ENCODE peak calls at places on chromosomes 7 and 10, in ten cellular contexts. N is NCI-H146; S is naive thymus-derived CD8-positive, alpha-beta T cell; H is fibroblast of the conjunctiva; R is right lobe of liver; W is GDM1; A is HS-5; O is psoas muscle; X is naive B cell; D is activated CD4-positive, alpha-beta T cell treated with anti-CD3 and anti-CD28 coated beads for 48 hours. B is an unnamed sample.

GRCh38 chr7:85630904-85631582 is 444.2 kb upstream of the SEMA3D start:
- DNase-seq in N (peak), S (no peak), H (no peak), R (no peak), W (no peak), A (no peak), O (no peak), X (no peak), D (no peak), B (no peak)

GRCh38 chr10:90227259-90227658 is 525.9 kb downstream of the KIF20B start:
- DNase-seq in N (no peak), S (no peak), H (no peak), R (no peak), W (no peak), A (peak), O (no peak), X (no peak), D (peak), B (no peak)

GRCh38 chr7:67738958-67739357 is 742.3 kb downstream of the TYW1 start:
- DNase-seq in N (no peak), S (no peak), H (peak), R (no peak), W (no peak), A (no peak), O (no peak), X (no peak), D (no peak), B (peak)

GRCh38 chr10:17229967-17230682 is 2.1 kb downstream of the VIM start:
- DNase-seq in N (peak), S (peak), H (no peak), R (peak), W (peak), A (no peak), O (peak), X (peak), D (peak), B (peak)

GRCh38 chr7:137992738-137993394 is 9.0 kb downstream of the CREB3L2 start:
- DNase-seq in N (peak), S (no peak), H (peak), R (no peak), W (no peak), A (peak), O (peak), X (no peak), D (peak), B (peak)

GRCh38 chr7:86963599-86964230 is 95.7 kb downstream of the ELAPOR2 start:
- DNase-seq in N (no peak), S (no peak), H (peak), R (no peak), W (no peak), A (peak), O (no peak), X (no peak), D (no peak), B (no peak)

GRCh38 chr10:80596391-80597257 is 58.9 kb downstream of the SH2D4B start:
- DNase-seq in N (peak), S (no peak), H (peak), R (no peak), W (peak), A (no peak), O (no peak), X (no peak), D (peak), B (no peak)

GRCh38 chr10:123559066-123559822 is 106.9 kb upstream of the GPR26 start:
- DNase-seq in N (peak), S (peak), H (peak), R (peak), W (no peak), A (no peak), O (peak), X (peak), D (peak), B (no peak)

GRCh38 chr7:125661677-125662076 is 732.1 kb upstream of the POT1 start:
- DNase-seq in N (no peak), S (no peak), H (no peak), R (no peak), W (peak), A (no peak), O (no peak), X (no peak), D (no peak), B (peak)

GRCh38 chr7:150399861-150400778 is 21.0 kb downstream of the ZNF775 start:
- DNase-seq in N (no peak), S (no peak), H (no peak), R (no peak), W (no peak), A (no peak), O (no peak), X (no peak), D (no peak), B (no peak)

GRCh38 chr7:141133646-141134045 is 59.8 kb downstream of the TMEM178B start:
- DNase-seq in N (no peak), S (no peak), H (no peak), R (no peak), W (no peak), A (no peak), O (no peak), X (no peak), D (no peak), B (no peak)

GRCh38 chr10:132650611-132651250 is 113.1 kb downstream of the INPP5A start:
- DNase-seq in N (no peak), S (no peak), H (no peak), R (no peak), W (no peak), A (no peak), O (no peak), X (no peak), D (no peak), B (no peak)

GRCh38 chr10:69801094-69801433 is 642 bp upstream of the COL13A1 start:
- DNase-seq in N (peak), S (no peak), H (no peak), R (peak), W (no peak), A (no peak), O (peak), X (no peak), D (peak), B (no peak)

GRCh38 chr7:149005427-149006344 is 22.6 kb downstream of the PDIA4 start:
- DNase-seq in N (peak), S (peak), H (peak), R (peak), W (peak), A (no peak), O (peak), X (peak), D (peak), B (no peak)

GRCh38 chr7:5831196-5831595 is 49.4 kb upstream of the OCM start:
- DNase-seq in N (no peak), S (no peak), H (peak), R (no peak), W (no peak), A (no peak), O (no peak), X (no peak), D (no peak), B (no peak)

GRCh38 chr10:77641788-77642397 is 4.3 kb upstream of the KCNMA1 start:
- DNase-seq in N (peak), S (peak), H (peak), R (no peak), W (no peak), A (peak), O (no peak), X (peak), D (peak), B (no peak)

GRCh38 chr10:33134011-33134751 is 176.2 kb upstream of the ITGB1 start:
- DNase-seq in N (no peak), S (no peak), H (peak), R (peak), W (no peak), A (no peak), O (no peak), X (no peak), D (peak), B (no peak)

GRCh38 chr10:52864459-52865106 is 92.0 kb upstream of the MBL2 start:
- DNase-seq in N (no peak), S (no peak), H (peak), R (peak), W (no peak), A (peak), O (peak), X (no peak), D (no peak), B (no peak)

GRCh38 chr10:114874827-114875541 is 53.4 kb downstream of the FHIP2A start:
- DNase-seq in N (no peak), S (no peak), H (peak), R (peak), W (peak), A (no peak), O (no peak), X (no peak), D (peak), B (peak)

GRCh38 chr7:141354251-141354650 is 197.0 kb upstream of the AGK start:
- DNase-seq in N (no peak), S (no peak), H (no peak), R (no peak), W (no peak), A (no peak), O (no peak), X (no peak), D (no peak), B (peak)

GRCh38 chr7:135661311-135662122 is 797 bp upstream of the STMP1 start:
- DNase-seq in N (peak), S (no peak), H (no peak), R (no peak), W (no peak), A (no peak), O (no peak), X (no peak), D (no peak), B (peak)

GRCh38 chr7:33750177-33750576 is 155.2 kb upstream of the BMPER start:
- DNase-seq in N (no peak), S (no peak), H (no peak), R (no peak), W (no peak), A (no peak), O (no peak), X (no peak), D (no peak), B (no peak)

GRCh38 chr10:97849491-97850402 is at the start of gene GOLGA7B:
- DNase-seq in N (peak), S (peak), H (no peak), R (peak), W (no peak), A (no peak), O (no peak), X (peak), D (peak), B (no peak)

GRCh38 chr7:50818324-50818723 is 35.6 kb upstream of the GRB10 start:
- DNase-seq in N (no peak), S (no peak), H (no peak), R (peak), W (no peak), A (no peak), O (no peak), X (no peak), D (no peak), B (no peak)

GRCh38 chr10:80500572-80501380 is 36.9 kb upstream of the SH2D4B start:
- DNase-seq in N (no peak), S (no peak), H (peak), R (no peak), W (no peak), A (no peak), O (peak), X (peak), D (peak), B (no peak)

GRCh38 chr7:139889186-139889871 is 60.3 kb downstream of the TBXAS1 start:
- DNase-seq in N (no peak), S (no peak), H (no peak), R (no peak), W (no peak), A (peak), O (no peak), X (no peak), D (no peak), B (no peak)

GRCh38 chr10:12605580-12606405 is 256.4 kb downstream of the CAMK1D start:
- DNase-seq in N (peak), S (peak), H (peak), R (peak), W (no peak), A (no peak), O (peak), X (peak), D (peak), B (peak)

GRCh38 chr10:81108516-81109199 is 571.0 kb downstream of the SH2D4B start:
- DNase-seq in N (no peak), S (no peak), H (no peak), R (no peak), W (peak), A (no peak), O (no peak), X (no peak), D (no peak), B (no peak)

GRCh38 chr10:76944678-76945077 is 692.9 kb downstream of the KCNMA1 start:
- DNase-seq in N (no peak), S (no peak), H (no peak), R (no peak), W (no peak), A (no peak), O (no peak), X (no peak), D (no peak), B (no peak)

GRCh38 chr7:131957338-131958025 is 401.1 kb upstream of the PODXL start:
- DNase-seq in N (no peak), S (no peak), H (no peak), R (no peak), W (no peak), A (no peak), O (no peak), X (no peak), D (no peak), B (no peak)

GRCh38 chr7:121204537-121204936 is 124.3 kb upstream of the WNT16 start:
- DNase-seq in N (peak), S (no peak), H (peak), R (no peak), W (no peak), A (no peak), O (peak), X (no peak), D (no peak), B (no peak)

GRCh38 chr10:118246340-118247247 is 95.5 kb downstream of the FAM204A start:
- DNase-seq in N (peak), S (no peak), H (no peak), R (no peak), W (no peak), A (no peak), O (no peak), X (no peak), D (no peak), B (no peak)

GRCh38 chr10:58335306-58336005 is 650 bp downstream of the UBE2D1 start:
- DNase-seq in N (peak), S (peak), H (no peak), R (peak), W (no peak), A (peak), O (peak), X (peak), D (peak), B (no peak)

GRCh38 chr7:121901026-121901425 is 28.1 kb downstream of the PTPRZ1 start:
- DNase-seq in N (no peak), S (no peak), H (no peak), R (no peak), W (no peak), A (no peak), O (no peak), X (no peak), D (no peak), B (no peak)

GRCh38 chr7:117169907-117170306 is 153.0 kb downstream of the WNT2 start:
- DNase-seq in N (no peak), S (no peak), H (no peak), R (peak), W (no peak), A (no peak), O (no peak), X (no peak), D (no peak), B (no peak)

GRCh38 chr10:51103818-51104217 is 29.5 kb downstream of the PRKG1 start:
- DNase-seq in N (no peak), S (no peak), H (no peak), R (no peak), W (no peak), A (no peak), O (no peak), X (no peak), D (no peak), B (no peak)

GRCh38 chr10:33675235-33675634 is 340.8 kb upstream of the NRP1 start:
- DNase-seq in N (no peak), S (no peak), H (no peak), R (no peak), W (no peak), A (no peak), O (no peak), X (no peak), D (no peak), B (no peak)

GRCh38 chr10:87702973-87703294 is 43.3 kb downstream of the PAPSS2 start:
- DNase-seq in N (no peak), S (no peak), H (no peak), R (peak), W (no peak), A (no peak), O (no peak), X (no peak), D (no peak), B (no peak)

GRCh38 chr10:130901311-130902165 is 410.0 kb downstream of the TCERG1L start:
- DNase-seq in N (no peak), S (no peak), H (no peak), R (no peak), W (no peak), A (no peak), O (no peak), X (no peak), D (no peak), B (no peak)

GRCh38 chr7:55441668-55442305 is 76.7 kb downstream of the LANCL2 start:
- DNase-seq in N (no peak), S (no peak), H (peak), R (no peak), W (no peak), A (peak), O (no peak), X (no peak), D (no peak), B (no peak)

B was measured in GF-D8.